ENCODE peak calls at places on chromosomes 4 and X, in ten cellular contexts. P is CD8-positive, alpha-beta memory T cell; S is effector memory CD4-positive, alpha-beta T cell; O is SK-N-SH; Y is left ventricle myocardium inferior; A is GM23338; D is AG04450; T is uterus; N is mucosa of descending colon; I is astrocyte of the cerebellum. R is an unnamed sample.

GRCh38 chrX:24231169-24231568 is 81.6 kb downstream of the ZFX start:
- DNase-seq in O (no peak), A (no peak), N (peak), D (peak), I (no peak), S (no peak), T (peak), P (no peak), Y (no peak), R (no peak)

GRCh38 chr4:82801910-82802521 is 3.4 kb upstream of the SCD5 start:
- DNase-seq in Y (no peak), P (no peak), N (peak), O (peak), A (no peak), T (no peak), D (no peak), S (no peak), I (no peak), R (peak)

GRCh38 chr4:26459756-26460530 is 30.3 kb downstream of the CCKAR start:
- DNase-seq in P (no peak), I (no peak), T (no peak), O (no peak), D (peak), Y (no peak), S (no peak), A (no peak), N (no peak), R (no peak)

GRCh38 chr4:55437356-55437796 is 41.6 kb downstream of the TMEM165 start:
- DNase-seq in I (no peak), T (no peak), Y (no peak), O (no peak), D (no peak), A (no peak), P (no peak), S (no peak), N (peak), R (peak)

GRCh38 chr4:175927121-175927520 is 115.1 kb upstream of the GPM6A start:
- DNase-seq in P (no peak), O (no peak), D (no peak), A (no peak), T (no peak), N (no peak), S (no peak), I (peak), Y (no peak), R (no peak)

GRCh38 chrX:116379854-116380253 is 56.6 kb upstream of the SLC6A14 start:
- DNase-seq in Y (peak), S (no peak), D (no peak), A (no peak), T (no peak), I (no peak), N (peak), O (no peak), P (no peak), R (no peak)

GRCh38 chr4:134470544-134470943 is 269.0 kb upstream of the PABPC4L start:
- DNase-seq in Y (no peak), O (no peak), T (no peak), S (no peak), I (no peak), P (no peak), D (no peak), A (peak), N (peak), R (peak)

GRCh38 chrX:114976321-114976720 is 41.1 kb downstream of the IL13RA2 start:
- DNase-seq in N (no peak), D (no peak), P (no peak), T (no peak), O (no peak), A (no peak), S (no peak), I (no peak), Y (no peak), R (no peak)

GRCh38 chr4:4396628-4397440 is 9.9 kb downstream of the NSG1 start:
- DNase-seq in A (peak), S (no peak), T (no peak), I (no peak), D (peak), Y (no peak), P (no peak), O (no peak), N (no peak), R (no peak)

GRCh38 chrX:77431227-77431626 is 16.0 kb upstream of the FGF16 start:
- DNase-seq in I (peak), A (peak), P (no peak), O (no peak), N (peak), Y (no peak), S (no peak), T (no peak), D (no peak), R (no peak)

GRCh38 chrX:43813898-43814297 is 68.4 kb downstream of the MAOB start:
- DNase-seq in D (no peak), P (no peak), I (no peak), N (peak), Y (no peak), A (peak), O (no peak), T (no peak), S (no peak), R (no peak)

GRCh38 chrX:78957049-78957767 is 12.0 kb downstream of the P2RY10 start:
- DNase-seq in Y (no peak), N (no peak), O (no peak), T (no peak), A (no peak), S (no peak), D (no peak), I (no peak), P (no peak), R (no peak)

GRCh38 chr4:133694416-133694815 is 507.2 kb downstream of the PABPC4L start:
- DNase-seq in A (no peak), Y (no peak), D (no peak), N (no peak), S (no peak), I (peak), T (no peak), O (no peak), P (no peak), R (no peak)

DNA sequence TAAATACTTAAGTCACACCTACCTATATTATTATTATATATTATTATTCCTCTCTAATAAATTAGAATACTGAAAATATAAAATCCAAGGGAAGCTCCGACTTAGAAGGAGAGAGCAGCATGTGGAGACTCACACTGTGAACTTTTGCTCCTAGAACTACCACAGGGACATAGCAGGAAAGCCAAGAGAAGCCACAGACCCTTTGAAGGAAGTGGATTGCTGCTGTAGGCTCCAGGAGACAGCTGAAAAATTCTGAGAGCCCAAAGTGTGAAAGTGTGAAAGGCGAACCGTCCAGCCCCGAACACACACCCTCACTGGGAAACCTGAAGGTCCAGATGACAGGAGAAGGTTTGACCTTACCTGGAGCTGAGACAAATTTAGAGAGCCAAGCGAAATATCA is 177.0 kb downstream of the FAM13A start:
- DNase-seq in A (no peak), D (no peak), N (no peak), O (no peak), S (no peak), Y (no peak), P (no peak), T (no peak), I (no peak), R (no peak)
- H3K4me3 ChIP-seq in A (no peak), D (no peak), N (no peak), O (no peak), S (no peak), Y (no peak), P (no peak), T (no peak), I (no peak), R (no peak)

GRCh38 chrX:105821471-105822081 is 763 bp upstream of the NRK start:
- DNase-seq in T (no peak), Y (no peak), P (no peak), I (peak), D (peak), N (peak), S (no peak), A (peak), O (peak), R (no peak)
- H3K4me3 ChIP-seq in T (peak), Y (peak), P (no peak), I (peak), D (peak), N (no peak), S (no peak), A (peak), O (no peak), R (peak)

GRCh38 chr4:168859888-168860694 is 150.0 kb downstream of the CBR4 start:
- DNase-seq in O (no peak), S (no peak), I (no peak), N (no peak), P (no peak), Y (no peak), T (no peak), A (no peak), D (no peak), R (no peak)
- H3K4me3 ChIP-seq in O (no peak), S (no peak), I (no peak), N (no peak), P (no peak), Y (no peak), T (no peak), A (no peak), D (no peak), R (no peak)

DNA sequence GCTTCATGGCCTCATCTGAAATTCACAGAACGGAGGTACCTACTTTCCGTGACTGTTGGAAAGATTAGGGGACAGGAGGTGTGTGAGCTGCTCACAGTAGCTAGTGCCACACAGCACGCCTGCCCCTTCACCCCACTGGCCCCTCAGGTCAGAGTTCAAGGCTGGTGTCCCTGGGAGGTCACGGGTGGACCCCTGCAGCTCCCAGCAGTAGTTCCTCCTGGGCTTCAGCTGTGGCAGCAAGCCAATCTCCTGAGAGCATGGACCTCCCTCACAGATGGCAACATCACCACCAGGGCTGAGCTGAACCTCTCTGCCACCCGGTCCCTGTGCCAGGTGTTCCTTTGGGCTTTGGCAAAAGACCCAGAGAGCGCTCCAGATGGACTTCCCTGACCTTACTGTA is 1.8 kb downstream of the IDH3G start:
- DNase-seq in N (no peak), T (no peak), I (no peak), O (no peak), Y (no peak), P (no peak), D (no peak), A (no peak), S (no peak), R (no peak)
- H3K4me3 ChIP-seq in N (no peak), T (no peak), I (no peak), O (no peak), Y (peak), P (no peak), D (no peak), A (no peak), S (no peak), R (no peak)

GRCh38 chr4:90071289-90072235 is 55.6 kb upstream of the CCSER1 start:
- DNase-seq in I (no peak), T (no peak), D (no peak), N (no peak), A (no peak), Y (no peak), P (no peak), O (no peak), S (no peak), R (no peak)

GRCh38 chr4:90074322-90074886 is 52.8 kb upstream of the CCSER1 start:
- DNase-seq in Y (no peak), S (no peak), D (no peak), O (no peak), T (no peak), A (peak), I (no peak), P (no peak), N (no peak), R (no peak)

GRCh38 chr4:90064196-90064595 is 63.0 kb upstream of the CCSER1 start:
- DNase-seq in N (no peak), Y (no peak), T (no peak), D (no peak), O (no peak), I (no peak), P (no peak), A (no peak), S (no peak), R (no peak)

GRCh38 chr4:90069151-90069550 is 58.0 kb upstream of the CCSER1 start:
- DNase-seq in O (no peak), A (no peak), Y (no peak), S (no peak), I (peak), P (no peak), N (no peak), D (no peak), T (no peak), R (no peak)
- H3K4me3 ChIP-seq in O (no peak), A (no peak), Y (no peak), S (no peak), I (no peak), P (no peak), N (no peak), D (no peak), T (no peak), R (no peak)

DNA sequence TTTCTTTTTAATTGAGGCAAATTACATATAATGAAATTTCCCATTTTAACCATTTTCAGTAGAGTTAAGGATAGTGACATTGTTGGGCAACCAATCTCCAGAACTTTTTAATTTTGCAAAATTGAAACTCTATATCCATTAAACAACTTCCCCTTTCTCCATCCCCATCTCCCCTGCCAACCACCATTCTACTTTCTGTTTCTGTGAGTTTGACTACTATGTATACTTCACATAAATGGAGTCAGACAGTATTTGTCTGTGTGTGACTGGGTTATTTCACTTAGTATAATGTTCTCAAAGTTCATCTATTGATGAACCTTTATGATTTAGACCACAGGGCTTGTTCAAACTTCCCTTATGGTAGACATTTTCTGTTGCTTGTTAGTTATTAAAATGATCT is 364.5 kb upstream of the MAD2L1 start:
- DNase-seq in S (no peak), Y (no peak), D (no peak), O (no peak), I (no peak), P (no peak), T (no peak), N (no peak), A (no peak), R (no peak)
- H3K4me3 ChIP-seq in S (no peak), Y (no peak), D (no peak), O (no peak), I (no peak), P (no peak), T (no peak), N (no peak), A (no peak), R (no peak)

GRCh38 chr4:186193851-186194250 is 2.5 kb downstream of the CYP4V2 start:
- DNase-seq in D (no peak), O (no peak), N (no peak), Y (no peak), S (no peak), I (no peak), P (no peak), A (no peak), T (no peak), R (no peak)

GRCh38 chr4:186200436-186201409 is 9.4 kb downstream of the CYP4V2 start:
- DNase-seq in N (no peak), A (no peak), T (no peak), Y (no peak), S (no peak), D (no peak), P (no peak), O (no peak), I (no peak), R (no peak)

GRCh38 chr4:186192068-186192751 is 843 bp downstream of the CYP4V2 start:
- DNase-seq in N (peak), O (no peak), T (peak), A (peak), S (no peak), I (no peak), D (no peak), Y (peak), P (peak), R (peak)

GRCh38 chr4:186191266-186192067 is at the start of gene CYP4V2:
- DNase-seq in S (peak), I (no peak), N (peak), P (peak), O (peak), Y (peak), A (peak), T (peak), D (peak), R (peak)

DNA sequence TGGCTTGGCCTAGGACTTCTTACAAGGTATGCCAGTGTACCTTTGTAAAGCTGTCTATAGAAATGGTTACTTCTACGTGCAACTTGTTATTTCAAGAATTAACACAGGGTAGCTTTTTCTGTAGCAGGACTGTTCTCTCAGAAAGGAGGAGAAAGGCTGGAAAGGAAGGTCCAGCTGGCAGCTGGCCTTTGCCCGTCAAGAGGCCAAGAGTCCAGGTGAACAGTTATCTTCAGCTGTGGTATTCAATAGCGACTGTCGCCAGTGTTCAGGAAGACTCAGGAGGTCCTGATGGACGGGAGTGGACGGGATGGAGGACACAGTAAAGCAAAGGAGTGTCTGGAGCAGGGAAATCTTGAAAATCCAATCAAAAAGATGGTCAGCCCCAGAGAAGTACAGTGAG is 4.7 kb downstream of the CYP4V2 start:
- DNase-seq in P (no peak), S (no peak), A (no peak), N (no peak), T (no peak), I (no peak), Y (no peak), O (no peak), D (no peak), R (no peak)
- H3K4me3 ChIP-seq in P (no peak), S (no peak), A (no peak), N (no peak), T (no peak), I (no peak), Y (no peak), O (no peak), D (no peak), R (no peak)

GRCh38 chr4:1246111-1246881 is 2.6 kb downstream of the CTBP1 start:
- DNase-seq in S (no peak), D (no peak), I (no peak), A (no peak), T (no peak), O (peak), Y (peak), N (no peak), P (no peak), R (no peak)
- H3K4me3 ChIP-seq in S (peak), D (peak), I (peak), A (no peak), T (no peak), O (peak), Y (peak), N (no peak), P (peak), R (peak)

DNA sequence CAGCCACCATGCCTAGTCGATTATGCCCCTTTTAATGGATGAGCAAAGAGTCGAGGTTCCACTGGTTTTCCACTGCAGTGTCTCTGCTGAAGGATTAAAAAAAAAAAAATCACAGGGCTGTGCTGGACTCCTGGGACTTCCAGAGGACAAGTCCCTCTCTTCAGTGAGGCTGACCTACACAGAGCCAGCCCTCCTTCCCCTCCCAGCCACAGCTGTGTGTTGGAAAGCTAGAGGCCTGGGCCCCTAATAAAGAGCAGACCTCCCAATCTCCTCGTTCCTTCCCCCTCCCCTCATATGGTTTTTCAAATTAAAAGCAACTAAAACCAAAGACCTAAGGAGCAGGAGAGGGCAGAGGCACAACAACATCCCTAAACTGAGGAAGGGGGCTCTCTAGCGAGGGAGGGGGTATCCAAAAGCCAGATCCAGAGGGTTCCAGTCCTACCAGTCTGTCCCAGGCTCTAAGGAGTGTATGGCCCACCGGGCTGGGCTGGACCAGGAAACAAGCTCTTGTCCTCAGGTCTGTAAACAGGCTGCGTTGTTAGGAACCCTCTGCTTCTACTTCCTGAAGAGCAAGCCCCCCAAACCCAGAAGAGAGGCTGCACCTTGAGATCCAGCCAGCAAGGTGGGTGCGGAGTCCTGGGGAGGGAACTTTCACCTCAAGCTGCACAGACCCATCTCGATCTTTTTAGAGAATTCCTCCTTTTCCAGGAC is 4.0 kb upstream of the PDGFRA start:
- DNase-seq in A (peak), P (no peak), I (no peak), S (no peak), O (peak), D (no peak), T (peak), Y (no peak), N (no peak), R (no peak)
- H3K4me3 ChIP-seq in A (peak), P (no peak), I (no peak), S (no peak), O (no peak), D (peak), T (no peak), Y (peak), N (no peak), R (peak)

GRCh38 chrX:111095974-111096870 is at the start of gene PAK3:
- DNase-seq in S (peak), O (peak), A (peak), T (peak), N (peak), Y (no peak), I (peak), P (peak), D (peak), R (peak)
- H3K4me3 ChIP-seq in S (peak), O (peak), A (peak), T (peak), N (no peak), Y (peak), I (peak), P (peak), D (peak), R (peak)

R was measured in stomach.